ENCODE peak calls at places on chromosome 6, in four cellular contexts. I is AG10803, B is tibial artery, V is RWPE1. N is an unnamed sample.

GRCh38 chr6:140071601-140072062 is 697.2 kb upstream of the CITED2 start:
- DNase-seq in I (peak), B (no peak), V (no peak), N (no peak)

GRCh38 chr6:43391448-43392031 is 22.1 kb upstream of the ZNF318 start:
- DNase-seq in B (no peak), V (no peak), I (no peak), N (no peak)

GRCh38 chr6:135269399-135270005 is 88.4 kb downstream of the MYB start:
- DNase-seq in B (no peak), V (no peak), I (no peak), N (no peak)

GRCh38 chr6:109877028-109877726 is 100.9 kb upstream of the GPR6 start:
- DNase-seq in V (no peak), B (no peak), I (no peak), N (no peak)

GRCh38 chr6:149887343-149887742 is 10.6 kb downstream of the RAET1E start:
- DNase-seq in V (peak), I (peak), B (no peak), N (no peak)

GRCh38 chr6:143410859-143411270 is 39.6 kb downstream of the ADAT2 start:
- DNase-seq in B (no peak), V (peak), I (peak), N (no peak)

GRCh38 chr6:140077712-140078551 is 703.5 kb upstream of the CITED2 start:
- DNase-seq in V (no peak), I (peak), B (no peak), N (no peak)

GRCh38 chr6:135675862-135676261 is 175.6 kb upstream of the PDE7B start:
- DNase-seq in B (no peak), V (peak), I (no peak), N (no peak)

GRCh38 chr6:88492824-88493223 is 326.7 kb upstream of the CNR1 start:
- DNase-seq in V (peak), I (peak), B (no peak), N (no peak)

GRCh38 chr6:80550748-80551147 is 444.3 kb downstream of the BCKDHB start:
- DNase-seq in V (no peak), I (no peak), B (no peak), N (no peak)

GRCh38 chr6:87297115-87297514 is 25.3 kb upstream of the SMIM8 start:
- DNase-seq in V (no peak), I (no peak), B (no peak), N (no peak)

GRCh38 chr6:4281341-4282293 is 146.2 kb upstream of the ECI2 start:
- DNase-seq in B (no peak), V (peak), I (no peak), N (no peak)
- TF ChIP-seq CTCF in B (peak), V (peak), I (no peak), N (peak)

DNA sequence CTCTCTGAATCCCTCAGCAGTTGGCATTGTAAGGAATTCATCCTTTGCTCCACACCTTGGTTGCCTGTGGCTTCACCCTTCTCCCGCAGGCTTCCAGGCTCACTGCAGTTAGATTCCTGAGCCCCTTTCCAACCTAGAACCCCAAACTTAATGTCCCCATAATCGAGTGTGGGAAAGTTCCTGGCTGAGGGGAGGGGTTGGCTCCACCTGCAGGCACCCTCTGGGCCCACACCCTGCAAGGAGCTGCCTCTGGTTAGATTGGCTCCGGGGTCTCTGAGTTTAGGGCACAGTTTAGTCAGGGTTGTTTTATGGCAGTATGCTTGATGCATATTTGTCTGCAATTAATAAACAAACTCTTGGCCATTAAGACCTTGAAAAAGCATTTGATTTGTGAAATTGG is 63.4 kb downstream of the MTHFD1L start:
- DNase-seq in I (no peak), B (no peak), V (no peak), N (no peak)
- TF ChIP-seq CTCF in I (no peak), B (peak), V (no peak), N (peak)

GRCh38 chr6:30915591-30915946 is 1.5 kb downstream of the VARS2 start:
- DNase-seq in I (peak), V (peak), B (no peak), N (no peak)
- TF ChIP-seq CTCF in I (peak), V (peak), B (peak), N (peak)

GRCh38 chr6:52909131-52909530 is 367 bp downstream of the GSTA3 start:
- DNase-seq in V (no peak), B (no peak), I (no peak), N (no peak)

GRCh38 chr6:52909531-52909930 is at the start of gene GSTA3:
- DNase-seq in I (no peak), V (no peak), B (no peak), N (no peak)

GRCh38 chr6:52900536-52900935 is 9.0 kb downstream of the GSTA3 start:
- DNase-seq in B (no peak), V (no peak), I (no peak), N (no peak)

GRCh38 chr6:52910091-52910490 is 593 bp upstream of the GSTA3 start:
- DNase-seq in I (no peak), V (no peak), B (no peak), N (no peak)

DNA sequence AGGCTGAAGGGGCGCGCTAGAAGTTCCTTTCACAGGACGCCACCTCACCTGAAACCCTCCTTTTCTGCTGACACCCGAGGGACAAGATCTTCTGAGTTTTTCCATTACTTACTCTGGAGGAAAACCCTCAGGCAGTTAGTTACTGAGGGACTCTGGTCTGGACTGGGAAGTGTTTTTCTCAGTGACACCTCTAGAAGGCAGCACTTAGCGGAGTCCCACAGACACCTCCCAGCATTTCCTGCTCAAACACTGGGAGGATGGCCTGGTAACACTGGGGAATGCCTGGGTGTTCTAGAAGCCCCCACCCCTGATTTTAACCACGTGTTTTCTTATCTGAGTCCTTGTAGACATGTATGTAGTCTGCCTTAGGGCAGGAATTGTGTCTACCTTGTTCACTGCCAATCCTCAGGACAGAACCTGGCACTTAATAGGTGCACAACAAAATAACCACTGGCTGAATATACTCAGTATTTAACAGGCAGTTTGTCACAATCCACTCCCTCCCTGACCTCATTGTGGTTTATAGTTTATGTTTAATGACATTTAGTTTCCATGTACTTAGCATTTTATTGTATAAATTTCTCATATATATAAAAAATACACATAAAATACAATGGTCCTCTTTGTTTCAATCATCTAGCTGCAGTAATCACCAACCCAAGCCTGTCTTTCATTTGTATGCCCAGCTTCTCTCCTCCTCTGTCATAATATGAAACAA is 4.8 kb downstream of the GSTA3 start:
- DNase-seq in V (no peak), I (no peak), B (no peak), N (no peak)
- TF ChIP-seq CTCF in V (no peak), I (peak), B (no peak), N (no peak)

GRCh38 chr6:99629293-99629692 is 22.7 kb downstream of the PRDM13 start:
- DNase-seq in B (no peak), I (no peak), V (no peak), N (no peak)
- TF ChIP-seq CTCF in B (no peak), I (no peak), V (no peak), N (no peak)

GRCh38 chr6:166223091-166223490 is 55.4 kb upstream of the TBXT start:
- DNase-seq in B (no peak), V (no peak), I (no peak), N (no peak)

GRCh38 chr6:166222631-166223030 is 55.0 kb upstream of the TBXT start:
- DNase-seq in V (no peak), I (no peak), B (no peak), N (no peak)

GRCh38 chr6:166221040-166221439 is 53.4 kb upstream of the TBXT start:
- DNase-seq in B (no peak), I (no peak), V (no peak), N (no peak)

DNA sequence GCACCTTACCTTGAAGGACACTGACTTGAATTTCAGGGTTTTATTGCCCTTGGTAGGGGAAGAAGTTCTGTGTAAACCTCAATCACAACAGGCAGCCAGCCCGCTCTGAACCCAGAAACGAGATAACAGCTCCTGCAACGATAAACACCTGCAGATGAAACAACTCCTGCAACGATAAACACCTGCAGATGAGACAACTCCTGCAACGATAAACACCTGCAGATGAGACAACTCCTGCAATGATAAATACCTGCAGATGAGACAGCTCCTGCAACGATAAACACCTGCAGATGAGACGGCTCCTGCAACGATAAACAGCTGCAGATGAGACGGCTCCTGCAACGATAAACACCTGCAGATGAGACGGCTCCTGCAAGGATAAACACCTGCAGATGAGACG is 54.0 kb upstream of the TBXT start:
- DNase-seq in V (no peak), I (no peak), B (no peak), N (no peak)
- TF ChIP-seq CTCF in V (no peak), I (no peak), B (no peak), N (no peak)

GRCh38 chr6:157989541-157990289 is 8.1 kb downstream of the SYNJ2 start:
- DNase-seq in I (no peak), B (no peak), V (peak), N (no peak)
- TF ChIP-seq CTCF in I (no peak), B (no peak), V (no peak), N (no peak)

DNA sequence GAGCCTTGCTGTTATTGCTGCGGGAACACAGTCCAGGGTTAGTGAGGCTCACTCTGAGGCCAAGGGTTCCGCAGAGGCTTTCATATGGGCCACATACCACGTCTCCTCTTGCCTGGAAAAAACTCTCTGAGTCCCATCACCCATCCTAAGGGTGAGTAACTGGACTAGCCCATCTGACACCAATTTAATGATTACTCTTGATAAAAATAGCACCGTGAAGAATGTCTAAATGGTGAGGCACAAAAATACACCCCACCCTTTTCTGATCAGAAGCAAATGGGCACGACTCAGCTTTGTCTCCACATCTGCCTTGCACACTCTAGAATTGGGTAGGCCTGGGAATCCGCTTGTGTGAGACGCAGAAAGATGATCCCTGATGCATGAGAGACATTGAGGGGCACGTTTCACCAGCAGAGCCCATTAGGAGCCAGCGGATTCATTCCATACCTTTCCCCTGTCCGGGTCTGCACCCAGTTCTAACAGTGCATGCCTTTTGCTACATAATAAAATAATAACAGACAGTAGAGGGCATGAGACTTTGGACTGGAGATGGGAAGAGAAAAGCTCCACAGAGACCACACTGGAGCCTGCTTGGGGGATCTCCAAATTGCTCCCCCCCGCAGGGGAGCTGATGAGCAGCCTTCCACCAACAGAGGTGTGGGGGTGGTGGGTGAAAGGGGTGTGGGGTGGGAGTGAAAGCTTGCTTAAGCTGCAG is 110.0 kb upstream of the KCNK16 start:
- DNase-seq in B (no peak), V (no peak), I (peak), N (no peak)
- TF ChIP-seq CTCF in B (no peak), V (no peak), I (peak), N (no peak)

GRCh38 chr6:125529061-125529460 is 220.4 kb upstream of the HEY2 start:
- DNase-seq in B (no peak), I (no peak), V (no peak), N (no peak)
- TF ChIP-seq CTCF in B (no peak), I (no peak), V (no peak), N (no peak)

GRCh38 chr6:30060982-30061765 is at the start of gene POLR1H:
- DNase-seq in I (peak), B (peak), V (peak), N (peak)
- TF ChIP-seq CTCF in I (no peak), B (no peak), V (no peak), N (no peak)

N was measured in thoracic aorta.